ENCODE peak calls at places on chromosomes 6 and 20, in five cellular contexts. E is A549, Q is left lung, D is prostate gland, O is neural crest cell. I is an unnamed sample.

GRCh38 chr6:16136536-16137450 is 7.9 kb downstream of the MYLIP start:
- DNase-seq in Q (no peak), O (no peak), D (peak), E (peak), I (no peak)

GRCh38 chr6:28589234-28589951 is 63.7 kb downstream of the GPX5 start:
- DNase-seq in D (no peak), E (peak), Q (no peak), O (peak), I (no peak)

GRCh38 chr6:69825904-69826303 is 29.1 kb upstream of the LMBRD1 start:
- DNase-seq in D (no peak), E (no peak), Q (no peak), O (no peak), I (no peak)

GRCh38 chr6:78577585-78577984 is 289.8 kb upstream of the IRAK1BP1 start:
- DNase-seq in D (no peak), O (no peak), Q (no peak), E (no peak), I (no peak)

GRCh38 chr6:169291639-169292339 is 38.1 kb upstream of the THBS2 start:
- DNase-seq in O (no peak), D (no peak), Q (no peak), E (peak), I (no peak)

GRCh38 chr6:110097443-110097842 is 82.0 kb downstream of the WASF1 start:
- DNase-seq in Q (no peak), O (no peak), D (no peak), E (no peak), I (no peak)

GRCh38 chr6:111031151-111031550 is 49.3 kb downstream of the RPF2 start:
- DNase-seq in D (no peak), E (no peak), Q (no peak), O (no peak), I (no peak)

GRCh38 chr6:79070206-79070825 is 7.7 kb downstream of the PHIP start:
- DNase-seq in D (no peak), E (no peak), Q (no peak), O (no peak), I (no peak)

GRCh38 chr20:57062696-57063270 is 203.7 kb downstream of the BMP7 start:
- DNase-seq in D (no peak), Q (no peak), O (no peak), E (no peak), I (no peak)

GRCh38 chr20:47498606-47499005 is 3.1 kb upstream of the NCOA3 start:
- DNase-seq in O (no peak), E (no peak), Q (no peak), D (no peak), I (no peak)

GRCh38 chr6:85797993-85798392 is 155.3 kb upstream of the SYNCRIP start:
- DNase-seq in O (no peak), D (peak), E (no peak), Q (no peak), I (no peak)

GRCh38 chr6:158161566-158162254 is 6.4 kb downstream of the SERAC1 start:
- DNase-seq in Q (no peak), O (no peak), E (no peak), D (no peak), I (no peak)

GRCh38 chr20:62606551-62607201 is 35.6 kb upstream of the SLCO4A1 start:
- DNase-seq in O (no peak), Q (no peak), E (no peak), D (no peak), I (no peak)

GRCh38 chr6:90435207-90435899 is 138.7 kb upstream of the BACH2 start:
- DNase-seq in O (no peak), Q (no peak), E (no peak), D (no peak), I (no peak)

GRCh38 chr6:7646394-7646793 is 56.4 kb downstream of the SNRNP48 start:
- DNase-seq in D (no peak), O (no peak), Q (no peak), E (no peak), I (no peak)

GRCh38 chr20:24314053-24314452 is 155.4 kb upstream of the SYNDIG1 start:
- DNase-seq in Q (no peak), O (no peak), D (no peak), E (no peak), I (no peak)

GRCh38 chr20:32218156-32218900 is 10.6 kb downstream of the POFUT1 start:
- DNase-seq in D (no peak), E (no peak), Q (no peak), O (no peak), I (no peak)

GRCh38 chr6:38508286-38508685 is 131.4 kb downstream of the BTBD9 start:
- DNase-seq in D (no peak), Q (no peak), O (no peak), E (no peak), I (no peak)

GRCh38 chr6:148508401-148509151 is 165.9 kb downstream of the SASH1 start:
- DNase-seq in D (no peak), E (no peak), Q (no peak), O (no peak), I (no peak)

GRCh38 chr20:16575390-16576140 is 2.3 kb upstream of the KIF16B start:
- DNase-seq in D (no peak), E (no peak), Q (no peak), O (no peak), I (no peak)

GRCh38 chr6:21598662-21599061 is 5.1 kb downstream of the SOX4 start:
- DNase-seq in Q (no peak), O (no peak), D (no peak), E (no peak), I (no peak)

GRCh38 chr6:22295145-22295544 is 1.7 kb downstream of the PRL start:
- DNase-seq in Q (no peak), E (no peak), D (no peak), O (no peak), I (no peak)

GRCh38 chr20:43194187-43194586 is 4.5 kb upstream of the PTPRT start:
- DNase-seq in E (no peak), O (no peak), Q (no peak), D (no peak), I (no peak)

GRCh38 chr6:118830691-118831090 is 63.3 kb upstream of the ASF1A start:
- DNase-seq in D (no peak), E (no peak), O (no peak), Q (no peak), I (no peak)

GRCh38 chr6:132867055-132867454 is 52.7 kb downstream of the RPS12 start:
- DNase-seq in O (no peak), E (no peak), Q (no peak), D (no peak), I (no peak)

GRCh38 chr6:166770216-166771116 is 143.4 kb upstream of the RPS6KA2 start:
- DNase-seq in E (no peak), O (no peak), Q (no peak), D (no peak), I (no peak)
- TF ChIP-seq CTCF in E (no peak), O (peak), Q (no peak), D (no peak), I (peak)

DNA sequence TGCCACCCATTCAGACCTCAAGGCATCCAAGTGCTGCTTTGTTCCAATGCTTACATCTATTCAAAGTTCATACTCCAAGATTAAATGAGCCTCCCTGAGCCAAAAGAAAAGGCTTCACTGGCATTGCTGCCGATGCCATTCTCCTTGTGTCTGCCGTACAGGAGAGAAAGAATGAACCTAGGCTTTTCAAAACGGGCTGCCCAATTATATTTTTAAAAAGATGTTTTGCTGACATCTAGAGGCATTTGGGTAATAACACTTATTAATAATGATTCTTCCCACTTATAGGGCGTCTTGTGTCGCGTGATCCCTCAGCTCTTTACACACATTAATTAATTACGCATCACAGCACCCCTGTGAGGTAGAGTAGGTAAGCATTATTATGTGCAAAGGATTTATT is 545.6 kb downstream of the PKHD1 start:
- DNase-seq in E (no peak), O (peak), Q (no peak), D (no peak), I (no peak)
- TF ChIP-seq CTCF in E (no peak), O (peak), Q (no peak), D (no peak), I (peak)

DNA sequence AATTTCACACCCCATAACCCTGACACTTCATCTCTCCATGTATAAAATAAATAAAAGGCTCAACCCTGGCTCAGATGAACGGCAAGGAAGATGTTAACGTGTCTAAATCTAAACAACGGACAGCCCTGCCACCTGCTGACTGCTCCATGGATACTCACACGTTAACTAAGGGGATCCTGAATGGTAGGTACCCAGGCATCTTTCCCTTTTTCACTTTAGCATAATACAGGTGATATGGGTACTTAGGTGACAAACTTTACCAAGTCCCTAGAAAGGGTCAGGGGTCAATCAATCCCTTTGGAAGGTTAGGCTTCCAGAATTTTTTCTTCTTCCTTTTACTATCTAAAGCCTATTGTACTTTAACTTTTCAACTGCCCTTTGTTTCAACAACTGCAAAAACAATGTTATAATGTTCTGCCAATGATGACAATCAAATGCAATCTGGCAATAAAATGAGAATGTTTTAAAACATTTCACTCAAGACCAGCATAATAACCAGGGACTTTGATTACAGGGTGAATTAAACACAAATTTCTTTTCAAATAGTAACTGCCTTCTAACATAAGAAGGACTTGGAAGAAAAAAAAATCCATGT is 52.4 kb upstream of the IPCEF1 start:
- DNase-seq in E (peak), O (no peak), Q (no peak), D (no peak), I (no peak)
- TF ChIP-seq CTCF in E (peak), O (peak), Q (no peak), D (no peak), I (peak)

GRCh38 chr20:54479138-54479906 is 3.9 kb downstream of the DOK5 start:
- DNase-seq in D (no peak), E (peak), Q (no peak), O (no peak), I (no peak)
- TF ChIP-seq CTCF in D (no peak), E (peak), Q (no peak), O (peak), I (peak)

GRCh38 chr20:50649587-50649986 is 41.8 kb downstream of the RIPOR3 start:
- DNase-seq in E (no peak), Q (no peak), O (no peak), D (no peak), I (no peak)

GRCh38 chr20:50645253-50646068 is 45.9 kb downstream of the RIPOR3 start:
- DNase-seq in E (peak), D (peak), Q (peak), O (no peak), I (no peak)

GRCh38 chr20:50646483-50646996 is 44.8 kb downstream of the RIPOR3 start:
- DNase-seq in D (no peak), Q (no peak), O (no peak), E (peak), I (no peak)

GRCh38 chr20:50651676-50652075 is 39.7 kb downstream of the RIPOR3 start:
- DNase-seq in E (no peak), D (no peak), O (no peak), Q (no peak), I (no peak)

GRCh38 chr20:50648651-50649050 is 42.7 kb downstream of the RIPOR3 start:
- DNase-seq in E (no peak), Q (no peak), D (no peak), O (no peak), I (no peak)
- TF ChIP-seq CTCF in E (no peak), Q (no peak), D (no peak), O (no peak), I (no peak)

GRCh38 chr6:123053602-123054225 is 57.7 kb downstream of the CLVS2 start:
- DNase-seq in D (no peak), O (no peak), E (no peak), Q (no peak), I (no peak)
- TF ChIP-seq CTCF in D (no peak), O (no peak), E (no peak), Q (no peak), I (no peak)

GRCh38 chr6:156866181-156866862 is 89.1 kb downstream of the ARID1B start:
- DNase-seq in D (peak), E (peak), O (no peak), Q (no peak), I (no peak)
- TF ChIP-seq CTCF in D (no peak), E (no peak), O (no peak), Q (no peak), I (no peak)